ENCODE peak calls at places on chromosomes 16 and 17, in seven cellular contexts. B is GM12878, H is endothelial cell of umbilical vein, G is H1, T is K562, P is HepG2, A is SK-N-SH. R is an unnamed sample.

GRCh38 chr16:72850863-72851262 is 197.1 kb downstream of the ZFHX3 start:
- DNase-seq in H (peak), P (no peak), A (no peak), B (no peak), T (no peak), G (no peak), R (no peak)

GRCh38 chr16:66988197-66988788 is at the start of gene CES4A:
- DNase-seq in T (no peak), P (peak), G (no peak), A (no peak), H (no peak), B (no peak), R (no peak)

GRCh38 chr17:17140590-17140980 is 65.5 kb downstream of the PLD6 start:
- DNase-seq in T (no peak), P (no peak), G (no peak), B (no peak), H (peak), A (no peak), R (no peak)

GRCh38 chr16:66382171-66382965 is 15.9 kb downstream of the CDH5 start:
- DNase-seq in A (no peak), P (no peak), B (no peak), G (no peak), H (peak), T (no peak), R (no peak)

GRCh38 chr17:48333034-48333491 is 97.0 kb downstream of the SKAP1 start:
- DNase-seq in G (no peak), P (no peak), T (no peak), H (no peak), A (no peak), B (no peak), R (no peak)

GRCh38 chr17:46962374-46962790 is 16.7 kb downstream of the RPRML start:
- DNase-seq in G (no peak), T (no peak), B (no peak), P (no peak), A (no peak), H (peak), R (no peak)

GRCh38 chr16:68335175-68335574 is 24.4 kb downstream of the PRMT7 start:
- DNase-seq in A (no peak), G (no peak), T (no peak), H (no peak), P (no peak), B (no peak), R (no peak)

GRCh38 chr16:8130197-8130596 is 460.1 kb downstream of the TMEM114 start:
- DNase-seq in P (no peak), B (no peak), T (no peak), A (no peak), G (no peak), H (no peak), R (no peak)

GRCh38 chr16:53457670-53458069 is 23.4 kb downstream of the RBL2 start:
- DNase-seq in G (no peak), T (no peak), B (peak), H (no peak), P (no peak), A (no peak), R (no peak)

GRCh38 chr16:10086620-10087019 is 95.6 kb downstream of the GRIN2A start:
- DNase-seq in G (no peak), T (no peak), B (no peak), A (no peak), P (no peak), H (no peak), R (no peak)

GRCh38 chr16:10081201-10081940 is 100.9 kb downstream of the GRIN2A start:
- DNase-seq in H (no peak), B (no peak), T (no peak), P (no peak), A (no peak), G (no peak), R (no peak)

GRCh38 chr16:10080031-10080772 is 102.0 kb downstream of the GRIN2A start:
- DNase-seq in T (peak), H (peak), G (no peak), A (peak), P (no peak), B (no peak), R (peak)

GRCh38 chr16:10085078-10085798 is 97.0 kb downstream of the GRIN2A start:
- DNase-seq in H (no peak), A (no peak), P (no peak), G (no peak), T (no peak), B (no peak), R (no peak)

GRCh38 chr16:10083301-10083700 is 98.9 kb downstream of the GRIN2A start:
- DNase-seq in T (no peak), G (no peak), A (no peak), B (no peak), P (no peak), H (no peak), R (no peak)
- TF ChIP-seq CTCF in T (no peak), G (no peak), A (no peak), B (no peak), P (no peak), H (no peak), R (no peak)

DNA sequence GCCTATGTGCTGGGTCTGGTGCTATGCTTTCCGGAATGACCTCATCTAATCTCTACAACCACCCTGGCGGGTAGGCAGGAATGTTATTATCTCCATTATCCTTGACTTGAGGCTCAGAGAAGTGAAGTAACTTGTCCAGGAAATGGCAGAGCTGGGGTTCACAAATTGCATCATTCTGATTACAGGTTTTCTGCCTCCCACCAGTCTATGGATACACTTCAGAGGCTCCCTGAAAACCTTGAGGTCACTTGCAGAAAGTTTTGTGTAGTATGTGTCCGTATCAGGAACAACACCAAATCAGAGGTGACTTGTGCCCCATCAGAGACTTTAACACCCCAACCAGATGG is 19.1 kb downstream of the NOD2 start:
- DNase-seq in H (no peak), G (no peak), B (no peak), A (no peak), T (no peak), P (no peak), R (no peak)
- H2AFZ ChIP-seq in H (no peak), G (no peak), B (no peak), A (no peak), T (no peak), P (no peak), R (no peak)

GRCh38 chr16:89827383-89828198 is 684 bp upstream of the SPIRE2 start:
- DNase-seq in G (peak), B (no peak), A (peak), H (peak), P (peak), T (peak), R (peak)
- TF ChIP-seq MAX in G (no peak), B (no peak), A (no peak), H (no peak), P (peak), T (peak), R (no peak)

DNA sequence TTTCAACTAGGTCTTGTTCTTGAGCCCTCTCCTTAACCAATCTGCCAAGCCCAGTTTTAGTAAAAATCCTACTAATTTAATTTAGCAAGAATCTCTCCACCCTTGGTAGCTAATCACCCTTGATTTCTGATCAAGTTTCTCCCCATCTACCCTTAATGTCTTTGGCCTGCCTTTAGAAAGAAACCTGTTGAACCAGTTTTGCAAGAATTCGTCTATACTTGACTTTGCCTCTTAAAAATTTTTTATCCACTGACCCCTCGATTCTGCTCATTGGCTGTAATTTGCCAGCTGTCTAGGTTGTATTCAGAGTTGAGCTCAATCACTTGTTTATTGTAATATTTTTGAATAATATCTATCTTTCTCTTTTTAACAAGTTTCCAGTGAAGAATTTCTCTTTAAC is 1138.5 kb downstream of the CDH11 start:
- DNase-seq in T (no peak), B (no peak), P (no peak), A (no peak), G (no peak), H (no peak), R (no peak)
- TF ChIP-seq CTCF in T (no peak), B (no peak), P (no peak), A (no peak), G (no peak), H (no peak), R (no peak)

DNA sequence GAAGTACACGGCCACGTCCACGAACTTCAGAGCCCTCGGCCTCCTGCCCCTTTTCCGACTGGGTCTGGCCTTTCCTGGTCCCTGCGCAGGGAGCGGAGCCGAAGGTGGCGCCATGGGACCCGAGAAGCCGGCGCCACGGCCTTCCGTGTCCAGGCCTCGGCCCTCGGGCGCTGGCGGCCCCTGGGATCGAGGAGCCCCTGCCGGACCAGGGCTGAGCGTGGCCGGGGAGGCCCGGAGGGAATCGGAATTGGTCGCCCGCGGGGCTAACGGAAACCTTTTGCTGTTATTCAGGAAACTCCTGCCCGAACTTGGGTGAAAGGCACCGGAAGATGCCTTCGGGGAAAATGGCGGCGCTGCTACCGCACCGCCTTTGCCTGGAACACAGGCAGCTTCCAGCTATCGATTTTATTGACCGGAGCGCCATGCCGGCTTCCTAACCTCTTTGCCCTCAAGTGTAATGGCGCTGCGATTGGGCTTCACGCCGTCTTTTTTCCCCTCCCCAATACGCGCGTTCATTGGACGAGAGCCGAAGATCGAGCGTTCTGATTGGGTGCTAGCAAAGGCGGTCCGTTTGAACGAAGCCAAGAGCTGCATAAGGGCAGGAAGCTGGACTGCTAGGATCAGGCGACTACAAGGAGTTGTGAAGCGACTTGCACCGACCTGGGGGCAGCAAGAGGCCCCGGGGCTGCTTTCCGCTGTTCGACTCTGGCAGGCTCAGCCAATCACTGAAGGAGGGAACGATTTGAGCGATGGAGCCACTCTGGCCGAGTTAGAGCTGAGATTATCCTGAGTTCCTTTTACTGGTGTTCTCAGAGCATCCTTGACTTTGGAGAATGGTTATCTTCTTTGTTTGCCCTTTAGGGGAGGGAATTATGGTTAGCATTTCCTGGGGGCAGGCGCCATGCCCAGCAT is at the start of gene ZNF689:
- DNase-seq in G (peak), T (peak), P (peak), A (peak), H (peak), B (peak), R (peak)
- H2AFZ ChIP-seq in G (peak), T (peak), P (peak), A (peak), H (peak), B (peak), R (no peak)

GRCh38 chr17:70098030-70098429 is 23.0 kb downstream of the KCNJ16 start:
- DNase-seq in T (no peak), B (no peak), H (no peak), G (no peak), P (no peak), A (no peak), R (no peak)

GRCh38 chr17:70102531-70102930 is 27.5 kb downstream of the KCNJ16 start:
- DNase-seq in P (no peak), T (no peak), H (peak), G (no peak), A (no peak), B (no peak), R (no peak)

GRCh38 chr17:70099267-70099666 is 24.2 kb downstream of the KCNJ16 start:
- DNase-seq in T (no peak), B (no peak), P (no peak), G (no peak), H (no peak), A (no peak), R (no peak)

GRCh38 chr17:70100983-70101382 is 26.0 kb downstream of the KCNJ16 start:
- DNase-seq in B (no peak), T (no peak), G (no peak), P (no peak), H (no peak), A (peak), R (no peak)

DNA sequence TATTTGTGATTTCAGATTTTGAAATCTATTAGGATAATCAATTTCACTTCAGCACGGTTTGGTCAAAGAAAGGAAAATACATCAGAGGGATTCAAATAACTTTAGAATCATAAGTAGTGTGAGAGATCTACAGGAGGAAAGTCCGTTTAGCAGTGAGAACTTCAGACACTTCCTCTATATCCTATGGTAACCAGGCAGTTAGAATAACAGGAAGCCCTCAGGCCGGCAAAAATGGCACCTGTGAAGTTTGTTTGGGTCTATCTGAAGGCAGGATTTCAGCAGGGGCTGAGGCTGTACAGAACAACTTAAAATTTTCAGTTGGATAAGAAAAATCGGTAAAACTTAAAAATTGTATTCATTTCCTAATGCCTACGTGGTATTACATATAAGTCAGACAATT is 24.9 kb downstream of the KCNJ16 start:
- DNase-seq in T (no peak), B (no peak), A (no peak), H (peak), G (no peak), P (no peak), R (no peak)
- TF ChIP-seq MAX in T (no peak), B (no peak), A (no peak), H (no peak), G (no peak), P (no peak), R (no peak)

GRCh38 chr16:73878616-73879015 is 418.0 kb upstream of the PSMD7 start:
- DNase-seq in H (peak), P (peak), A (peak), B (peak), T (peak), G (no peak), R (peak)
- TF ChIP-seq CTCF in H (no peak), P (peak), A (peak), B (peak), T (peak), G (peak), R (peak)

DNA sequence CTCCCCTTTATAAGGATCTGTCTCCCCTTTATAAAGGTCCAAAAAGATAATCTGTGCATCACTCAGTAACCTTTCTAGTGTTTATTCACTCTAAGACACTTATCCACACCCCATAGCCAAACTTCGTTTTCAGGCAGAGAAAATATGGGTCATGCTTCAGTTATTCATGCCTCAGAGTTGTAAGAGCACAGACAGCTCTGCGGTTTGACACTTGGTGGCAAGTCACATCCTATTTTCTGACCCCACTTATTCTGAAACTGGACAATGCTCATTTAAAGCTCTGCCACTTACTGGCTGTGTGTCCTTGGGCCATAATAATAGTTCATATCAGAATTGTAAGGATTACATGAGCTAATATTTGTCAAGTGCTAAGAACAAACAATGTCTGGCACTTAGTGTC is 2.0 kb upstream of the KRTAP2-1 start:
- DNase-seq in G (no peak), A (no peak), P (peak), T (no peak), H (no peak), B (no peak), R (no peak)
- H2AFZ ChIP-seq in G (no peak), A (peak), P (no peak), T (no peak), H (no peak), B (no peak), R (peak)

GRCh38 chr16:4653981-4654380 is 29.4 kb downstream of the MGRN1 start:
- DNase-seq in G (no peak), B (no peak), H (no peak), T (no peak), P (peak), A (no peak), R (no peak)
- TF ChIP-seq MAX in G (no peak), B (no peak), H (no peak), T (no peak), P (no peak), A (no peak), R (no peak)

GRCh38 chr17:75979705-75980187 is 706 bp downstream of the TEN1 start:
- DNase-seq in T (no peak), G (no peak), A (no peak), B (no peak), H (no peak), P (no peak), R (no peak)
- TF ChIP-seq CTCF in T (no peak), G (no peak), A (no peak), B (no peak), H (no peak), P (no peak), R (no peak)

R was measured in HCT116.